ENCODE peak calls at places on chromosomes 5 and 9, in five cellular contexts. D is HFFc6, G is astrocyte of the spinal cord, E is heart right ventricle, Q is foreskin fibroblast. A is an unnamed sample.

GRCh38 chr9:129328357-129329103 is 150.5 kb upstream of the IER5L start:
- DNase-seq in Q (no peak), D (no peak), G (no peak), E (no peak), A (no peak)

GRCh38 chr9:95107001-95107749 is 210.3 kb downstream of the FANCC start:
- DNase-seq in Q (peak), E (no peak), G (peak), D (no peak), A (no peak)

GRCh38 chr5:87185838-87186237 is 81.8 kb upstream of the RASA1 start:
- DNase-seq in E (no peak), D (no peak), G (no peak), Q (no peak), A (no peak)

GRCh38 chr5:6711409-6712135 is 1.7 kb upstream of the TENT4A start:
- DNase-seq in Q (no peak), E (no peak), D (no peak), G (no peak), A (no peak)

GRCh38 chr5:181056431-181056830 is 16.4 kb downstream of the BTNL9 start:
- DNase-seq in Q (no peak), G (no peak), D (no peak), E (no peak), A (no peak)

GRCh38 chr5:9699681-9700080 is 69.5 kb upstream of the TAS2R1 start:
- DNase-seq in D (peak), Q (no peak), G (no peak), E (no peak), A (no peak)

GRCh38 chr5:33925278-33925677 is 10.9 kb upstream of the RXFP3 start:
- DNase-seq in Q (no peak), D (no peak), G (no peak), E (no peak), A (no peak)

GRCh38 chr9:23941051-23941450 is 115.0 kb upstream of the ELAVL2 start:
- DNase-seq in E (no peak), Q (no peak), D (no peak), G (no peak), A (no peak)

GRCh38 chr9:134324359-134325095 is 1.7 kb upstream of the RXRA start:
- DNase-seq in E (peak), D (no peak), G (no peak), Q (no peak), A (no peak)

GRCh38 chr5:114447084-114447773 is 85.4 kb downstream of the KCNN2 start:
- DNase-seq in G (no peak), Q (no peak), D (no peak), E (no peak), A (peak)

GRCh38 chr5:150762216-150762615 is 3.4 kb upstream of the DCTN4 start:
- DNase-seq in G (no peak), E (no peak), D (no peak), Q (no peak), A (no peak)

GRCh38 chr5:56696900-56697299 is 118.4 kb upstream of the MAP3K1 start:
- DNase-seq in D (no peak), E (no peak), Q (peak), G (peak), A (no peak)

GRCh38 chr9:15722888-15723287 is 170.0 kb downstream of the CCDC171 start:
- DNase-seq in D (no peak), G (peak), Q (peak), E (no peak), A (no peak)

GRCh38 chr9:124611106-124611505 is 103.9 kb upstream of the NR5A1 start:
- DNase-seq in G (peak), E (no peak), D (peak), Q (no peak), A (no peak)

GRCh38 chr9:129868571-129869486 is 33.6 kb downstream of the USP20 start:
- DNase-seq in G (no peak), Q (no peak), E (no peak), D (no peak), A (no peak)

GRCh38 chr9:15277400-15278137 is 29.4 kb downstream of the TTC39B start:
- DNase-seq in G (peak), D (peak), Q (no peak), E (no peak), A (peak)

GRCh38 chr5:131973089-131973712 is 27.7 kb upstream of the MEIKIN start:
- DNase-seq in G (no peak), E (no peak), D (no peak), Q (no peak), A (no peak)

GRCh38 chr9:133996531-133997520 is 4.7 kb upstream of the VAV2 start:
- DNase-seq in Q (no peak), E (no peak), G (no peak), D (no peak), A (no peak)

GRCh38 chr5:27308151-27308550 is 269.8 kb upstream of the CDH9 start:
- DNase-seq in D (peak), Q (no peak), E (no peak), G (peak), A (no peak)

GRCh38 chr9:79165006-79165405 is 406.8 kb upstream of the TLE4 start:
- DNase-seq in E (no peak), D (peak), G (no peak), Q (peak), A (no peak)

GRCh38 chr9:16000826-16001225 is 448.0 kb downstream of the CCDC171 start:
- DNase-seq in G (no peak), Q (peak), D (no peak), E (no peak), A (no peak)

GRCh38 chr5:68295772-68296171 is 80.2 kb downstream of the PIK3R1 start:
- DNase-seq in E (no peak), G (no peak), Q (no peak), D (no peak), A (no peak)

GRCh38 chr9:23342296-23342695 is 483.7 kb downstream of the ELAVL2 start:
- DNase-seq in G (peak), Q (no peak), D (no peak), E (no peak), A (no peak)

GRCh38 chr5:175681975-175682354 is 24.1 kb downstream of the HRH2 start:
- DNase-seq in Q (no peak), E (no peak), G (no peak), D (no peak), A (no peak)

GRCh38 chr5:68297656-68298055 is 82.1 kb downstream of the PIK3R1 start:
- DNase-seq in D (no peak), Q (no peak), G (no peak), E (no peak), A (no peak)

GRCh38 chr5:159663986-159664385 is 252.3 kb upstream of the ADRA1B start:
- DNase-seq in Q (peak), D (no peak), G (no peak), E (no peak), A (no peak)

GRCh38 chr5:156474251-156474650 is 147.3 kb downstream of the SGCD start:
- DNase-seq in E (peak), G (peak), Q (peak), D (no peak), A (no peak)

GRCh38 chr5:134224905-134225779 is 731 bp downstream of the PPP2CA start:
- DNase-seq in Q (peak), D (peak), E (peak), G (peak), A (peak)

GRCh38 chr5:132747693-132748440 is 641 bp downstream of the CCNI2 start:
- DNase-seq in E (no peak), D (no peak), G (no peak), Q (no peak), A (peak)

GRCh38 chr5:65927497-65928340 is 1.3 kb downstream of the ERBIN start:
- DNase-seq in D (peak), Q (peak), G (peak), E (no peak), A (peak)

GRCh38 chr5:76715484-76715733 is 517 bp upstream of the F2R start:
- DNase-seq in D (no peak), G (no peak), Q (no peak), E (no peak), A (peak)

GRCh38 chr9:135908334-135909204 is 1.2 kb upstream of the CAMSAP1 start:
- DNase-seq in D (no peak), G (no peak), Q (no peak), E (no peak), A (no peak)

GRCh38 chr5:144644317-144644716 is 473.6 kb downstream of the KCTD16 start:
- DNase-seq in G (no peak), D (no peak), E (no peak), Q (no peak), A (no peak)

GRCh38 chr5:106862450-106863193 is 808.1 kb downstream of the EFNA5 start:
- DNase-seq in Q (peak), G (peak), D (no peak), E (no peak), A (no peak)

GRCh38 chr5:119212666-119213065 is 141.8 kb downstream of the DMXL1 start:
- DNase-seq in Q (no peak), G (no peak), E (no peak), D (no peak), A (no peak)

GRCh38 chr9:34124103-34124502 is 2.4 kb downstream of the DCAF12 start:
- DNase-seq in Q (no peak), E (no peak), G (no peak), D (no peak), A (no peak)

GRCh38 chr9:87678650-87679355 is 47.1 kb upstream of the CTSL start:
- DNase-seq in E (no peak), Q (peak), G (peak), D (peak), A (peak)
- TF ChIP-seq CTCF in E (peak), Q (peak), G (peak), D (peak), A (peak)

GRCh38 chr9:89000973-89001916 is 10.0 kb downstream of the S1PR3 start:
- DNase-seq in D (peak), G (peak), Q (peak), E (peak), A (peak)
- TF ChIP-seq CTCF in D (peak), G (peak), Q (peak), E (peak), A (peak)

GRCh38 chr5:170429014-170429413 is 39.8 kb upstream of the KCNMB1 start:
- DNase-seq in E (no peak), D (no peak), Q (no peak), G (peak), A (no peak)
- TF ChIP-seq CTCF in E (peak), D (peak), Q (peak), G (peak), A (no peak)

GRCh38 chr5:177367323-177367848 is 9.7 kb downstream of the RGS14 start:
- DNase-seq in Q (no peak), D (no peak), G (no peak), E (no peak), A (no peak)
- TF ChIP-seq CTCF in Q (peak), D (peak), G (no peak), E (no peak), A (no peak)